ENCODE peak calls at places on chromosomes 12 and 14, in ten cellular contexts. Z is pancreas, P is cardiac fibroblast, W is prostate gland, V is GM13977, N is transverse colon, G is upper lobe of left lung, S is ascending aorta, Q is HFF-Myc, F is neural progenitor cell. O is an unnamed sample.

GRCh38 chr14:96205994-96206392 is 1.4 kb downstream of the BDKRB2 start:
- DNase-seq in V (no peak), G (no peak), Q (no peak), W (no peak), N (no peak), F (no peak), Z (no peak), P (no peak), S (no peak), O (no peak)

GRCh38 chr14:85934123-85934885 is 404.4 kb downstream of the FLRT2 start:
- DNase-seq in G (peak; percentile 28), W (no peak), Q (no peak), P (peak; percentile 39), Z (no peak), S (no peak), N (peak; percentile 23), V (peak; percentile 28), F (no peak), O (peak; percentile 49)

GRCh38 chr14:87830443-87831096 is 162.4 kb downstream of the GALC start:
- DNase-seq in V (no peak), F (peak; percentile 57), G (no peak), P (no peak), W (no peak), S (no peak), N (no peak), Z (no peak), Q (no peak), O (no peak)

GRCh38 chr12:50283924-50284236 is 560 bp upstream of the LIMA1 start:
- DNase-seq in Q (no peak), V (no peak), S (no peak), P (no peak), N (no peak), W (no peak), Z (peak; percentile 35), G (no peak), F (no peak), O (no peak)

GRCh38 chr12:106084048-106084671 is 54.6 kb downstream of the NUAK1 start:
- DNase-seq in W (no peak), Z (no peak), S (no peak), V (no peak), G (no peak), P (peak; percentile 89), F (peak; percentile 90), Q (peak; percentile 70), N (no peak), O (peak; percentile 38)

GRCh38 chr14:89856871-89857345 is 97.6 kb downstream of the EFCAB11 start:
- DNase-seq in Q (no peak), G (no peak), S (no peak), F (no peak), V (no peak), N (no peak), W (no peak), P (peak; percentile 55), Z (no peak), O (no peak)

GRCh38 chr14:55071051-55071450 is 19.6 kb downstream of the MAPK1IP1L start:
- DNase-seq in Q (no peak), S (no peak), P (no peak), F (no peak), G (no peak), Z (no peak), N (no peak), W (no peak), V (no peak), O (no peak)

GRCh38 chr12:72323881-72324280 is 51.7 kb downstream of the TRHDE start:
- DNase-seq in N (no peak), W (no peak), Q (no peak), F (no peak), P (peak; percentile 2), V (no peak), S (no peak), Z (no peak), G (no peak), O (no peak)

GRCh38 chr14:61923348-61923747 is 161.1 kb downstream of the SNAPC1 start:
- DNase-seq in P (peak; percentile 56), Q (no peak), V (no peak), S (no peak), F (no peak), N (no peak), G (no peak), W (no peak), Z (peak; percentile 17), O (peak; percentile 26)

GRCh38 chr12:62848418-62848817 is 86.5 kb downstream of the PPM1H start:
- DNase-seq in G (no peak), P (peak; percentile 81), Q (no peak), F (no peak), W (no peak), V (no peak), N (no peak), S (no peak), Z (no peak), O (peak; percentile 38)

GRCh38 chr14:81172353-81172752 is 48.4 kb downstream of the GTF2A1 start:
- DNase-seq in F (no peak), G (no peak), P (peak; percentile 60), V (no peak), Z (no peak), Q (no peak), S (no peak), W (no peak), N (no peak), O (peak; percentile 35)

GRCh38 chr12:9883175-9883574 is 1.9 kb downstream of the KLRF2 start:
- DNase-seq in W (peak; percentile 22), F (no peak), Z (no peak), G (no peak), Q (no peak), V (no peak), P (peak; percentile 16), N (no peak), S (no peak), O (peak; percentile 83)

DNA sequence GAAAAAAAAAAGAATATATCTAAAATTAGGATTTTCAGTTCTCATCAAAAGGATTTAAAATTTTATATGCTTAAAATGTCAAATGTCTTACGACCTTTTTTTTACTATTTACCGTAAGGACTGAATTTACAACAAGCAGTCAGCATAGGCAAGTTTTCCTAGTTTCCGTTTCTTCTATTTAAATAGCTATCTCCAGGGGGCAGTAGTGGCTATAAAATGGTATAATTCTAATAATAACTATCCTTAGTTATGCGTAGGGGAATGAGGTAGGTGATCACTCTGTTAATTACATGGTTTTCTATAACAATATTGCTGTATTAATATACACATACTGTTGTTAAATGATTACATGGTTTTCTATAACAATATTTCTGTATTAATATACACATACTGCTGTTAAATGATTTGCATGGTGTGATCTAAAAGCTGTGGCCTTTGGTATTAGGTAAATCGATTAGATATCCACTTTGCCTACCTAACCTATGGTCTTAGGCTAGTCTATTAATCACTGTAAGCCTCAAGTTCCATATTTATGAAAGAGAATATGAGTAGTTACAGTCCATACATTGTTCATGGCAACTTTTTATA is 217.7 kb upstream of the PDZRN4 start:
- DNase-seq in V (no peak), N (no peak), W (no peak), P (no peak), F (peak; percentile 26), Z (no peak), S (no peak), G (no peak), Q (no peak), O (peak; percentile 35)
- TF ChIP-seq CTCF in V (no peak), N (no peak), W (no peak), P (no peak), F (peak; percentile 51), Z (no peak), S (no peak), G (no peak), Q (no peak), O (peak; percentile 22)

GRCh38 chr12:101570022-101570421 is 24.7 kb upstream of the MYBPC1 start:
- DNase-seq in P (peak; percentile 42), Q (peak; percentile 20), G (no peak), Z (peak; percentile 13), F (peak; percentile 12), W (peak; percentile 17), N (no peak), S (no peak), V (no peak), O (peak; percentile 41)
- TF ChIP-seq CTCF in P (no peak), Q (peak; percentile 14), G (peak; percentile 33), Z (no peak), F (peak; percentile 33), W (peak; percentile 38), N (peak; percentile 46), S (peak; percentile 19), V (peak; percentile 26), O (peak; percentile 36)

DNA sequence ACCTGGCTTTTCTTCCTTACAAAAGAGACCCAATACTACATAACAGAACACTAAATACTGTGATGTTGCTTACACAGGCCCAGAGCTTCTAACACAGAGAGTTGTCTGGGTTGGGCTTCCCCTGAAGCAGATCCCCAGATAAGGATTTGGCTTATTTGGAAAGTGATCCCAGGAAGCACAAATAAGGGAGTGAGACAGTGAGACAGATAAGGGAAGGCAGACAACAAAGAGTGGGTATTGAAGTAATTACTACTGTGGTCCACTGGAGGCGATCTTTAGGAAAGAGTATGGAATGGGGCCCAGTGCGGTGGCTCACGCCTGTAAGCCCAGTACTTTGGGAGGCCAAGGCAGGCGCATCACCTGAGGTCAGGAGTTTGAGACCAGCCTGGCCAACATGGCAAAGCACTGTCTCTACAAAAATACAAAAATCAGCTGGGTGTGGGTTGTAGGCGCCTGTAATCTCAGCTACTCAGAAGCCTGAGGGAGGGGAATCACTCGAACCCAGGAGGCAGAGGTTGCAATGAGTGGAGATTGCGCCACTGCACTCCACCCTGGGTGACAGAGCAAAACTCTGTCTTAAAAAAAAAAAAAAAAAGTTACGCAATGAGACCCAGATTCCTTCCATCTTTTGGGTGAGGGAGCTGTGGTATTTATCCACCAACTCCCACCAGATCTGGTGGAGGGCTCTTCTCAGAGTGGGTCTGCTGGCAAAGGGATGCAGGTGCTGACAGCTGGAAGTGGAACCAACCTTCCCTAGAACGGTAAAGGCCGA is 10.2 kb upstream of the C12orf43 start:
- DNase-seq in N (no peak), W (no peak), F (no peak), Z (no peak), P (no peak), Q (no peak), G (peak; percentile 41), V (no peak), S (no peak), O (no peak)
- TF ChIP-seq CTCF in N (peak; percentile 55), W (no peak), F (peak; percentile 21), Z (no peak), P (no peak), Q (no peak), G (no peak), V (no peak), S (no peak), O (no peak)

GRCh38 chr12:25972783-25973182 is 14.3 kb downstream of the RASSF8 start:
- DNase-seq in P (peak; percentile 90), G (no peak), W (no peak), Z (no peak), Q (no peak), N (no peak), V (no peak), S (no peak), F (no peak), O (peak; percentile 63)

GRCh38 chr12:25975179-25975578 is 16.7 kb downstream of the RASSF8 start:
- DNase-seq in Z (no peak), N (no peak), S (no peak), P (no peak), W (no peak), G (no peak), V (no peak), Q (no peak), F (no peak), O (no peak)

GRCh38 chr12:25970916-25971674 is 12.6 kb downstream of the RASSF8 start:
- DNase-seq in G (no peak), P (no peak), Z (no peak), W (no peak), N (no peak), F (no peak), S (no peak), Q (no peak), V (no peak), O (no peak)

GRCh38 chr12:25970082-25970481 is 11.6 kb downstream of the RASSF8 start:
- DNase-seq in G (no peak), Z (no peak), W (no peak), V (no peak), S (no peak), F (no peak), Q (no peak), N (no peak), P (peak; percentile 57), O (no peak)

GRCh38 chr12:25971675-25972035 is 13.2 kb downstream of the RASSF8 start:
- DNase-seq in S (no peak), Q (no peak), N (no peak), G (no peak), W (no peak), F (no peak), V (no peak), Z (no peak), P (no peak), O (no peak)
- TF ChIP-seq CTCF in S (no peak), Q (no peak), N (peak; percentile 1), G (no peak), W (no peak), F (no peak), V (no peak), Z (no peak), P (no peak), O (no peak)

O was measured in MCF 10A.